ENCODE peak calls at places on chromosome 2, in six cellular contexts. F is GM10248, W is foreskin keratinocyte, J is vagina, N is GM12864, S is GM20000. K is an unnamed sample.
A peak's percentile ranks its signal among the peaks of the same experiment; 100 is the strongest.

GRCh38 chr2:158598856-158599517 is 142.2 kb downstream of the PKP4 start:
- DNase-seq in J (no peak), F (no peak), N (no peak), W (peak; percentile 22), S (no peak), K (no peak)

GRCh38 chr2:239014458-239014857 is 166.6 kb downstream of the TWIST2 start:
- DNase-seq in S (no peak), N (no peak), W (no peak), F (no peak), J (no peak), K (no peak)

GRCh38 chr2:158967731-158968395 is 577 bp upstream of the TANC1 start:
- DNase-seq in S (no peak), W (no peak), J (no peak), F (no peak), N (no peak), K (no peak)

GRCh38 chr2:30689496-30690125 is 117.6 kb downstream of the CAPN13 start:
- DNase-seq in N (no peak), F (no peak), W (no peak), J (peak; percentile 85), S (no peak), K (no peak)

GRCh38 chr2:20567926-20568179 is 83.0 kb downstream of the HS1BP3 start:
- DNase-seq in J (no peak), F (no peak), W (no peak), S (no peak), N (no peak), K (no peak)

GRCh38 chr2:157743051-157743450 is 114.4 kb upstream of the ACVR1C start:
- DNase-seq in S (no peak), N (no peak), W (no peak), F (no peak), J (no peak), K (no peak)

GRCh38 chr2:27809761-27810241 is 38.3 kb downstream of the MRPL33 start:
- DNase-seq in N (no peak), S (no peak), F (no peak), J (no peak), W (peak; percentile 88), K (no peak)

GRCh38 chr2:8151888-8152287 is 530.0 kb upstream of the ID2 start:
- DNase-seq in N (no peak), S (no peak), F (no peak), J (no peak), W (no peak), K (no peak)

GRCh38 chr2:98514879-98515570 is 70.4 kb downstream of the INPP4A start:
- DNase-seq in W (no peak), S (no peak), N (no peak), F (no peak), J (no peak), K (no peak)

GRCh38 chr2:158191076-158191566 is 89.4 kb downstream of the UPP2 start:
- DNase-seq in W (no peak), J (no peak), S (peak; percentile 45), N (peak; percentile 31), F (peak; percentile 24), K (peak; percentile 61)

GRCh38 chr2:216694826-216695217 is 527 bp downstream of the IGFBP5 start:
- DNase-seq in W (no peak), N (no peak), F (no peak), S (no peak), J (no peak), K (no peak)

GRCh38 chr2:15042824-15043223 is 410.3 kb downstream of the LRATD1 start:
- DNase-seq in N (no peak), S (no peak), J (no peak), W (no peak), F (no peak), K (no peak)

GRCh38 chr2:4354678-4355077 is 651.3 kb downstream of the DCDC2C start:
- DNase-seq in N (no peak), S (peak; percentile 14), F (no peak), J (no peak), W (no peak), K (no peak)
- TF ChIP-seq CTCF in N (peak; percentile 35), S (no peak), F (peak; percentile 50), J (no peak), W (no peak), K (peak; percentile 59)

GRCh38 chr2:208820289-208820688 is 413.7 kb downstream of the PTH2R start:
- DNase-seq in F (no peak), W (peak; percentile 7), J (no peak), N (no peak), S (no peak), K (peak; percentile 21)
- TF ChIP-seq CTCF in F (peak; percentile 28), W (peak; percentile 62), J (no peak), N (no peak), S (peak; percentile 21), K (peak; percentile 28)

DNA sequence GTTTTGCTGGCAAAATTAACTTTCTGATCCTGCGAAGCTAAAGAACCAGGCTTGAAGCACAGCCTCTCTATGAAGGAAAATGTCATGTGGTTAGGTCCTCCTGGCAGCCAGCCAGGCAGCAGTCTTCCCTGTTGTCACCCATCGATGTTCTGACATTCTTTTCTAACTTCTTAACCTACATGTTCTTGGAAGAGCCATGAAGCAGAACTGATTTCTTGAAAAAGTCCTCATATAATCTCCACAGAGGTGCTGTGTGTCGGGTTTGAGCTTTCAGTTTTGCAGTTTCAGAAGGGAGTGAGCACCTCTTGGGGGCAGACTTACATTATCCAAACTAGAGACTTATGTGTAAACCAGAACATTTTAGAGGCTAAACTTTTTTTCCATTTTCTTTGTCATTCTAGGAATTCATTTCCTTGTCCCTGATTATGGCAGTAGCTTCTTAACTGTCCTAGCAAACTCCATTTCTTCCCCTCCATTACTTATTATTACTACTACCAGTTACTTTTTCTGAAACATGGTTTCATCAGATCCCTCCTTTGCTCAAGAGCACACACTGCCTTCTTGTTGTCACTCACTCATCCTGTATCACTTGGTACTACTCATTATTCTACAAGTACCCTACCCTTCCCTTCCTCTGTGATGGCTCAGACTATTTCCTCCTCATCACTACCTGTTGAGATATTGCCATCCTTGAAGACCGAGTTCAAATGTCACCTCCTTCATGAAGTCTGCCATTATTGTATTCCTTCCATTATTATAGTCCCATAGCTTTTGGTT is 31.1 kb downstream of the DOK1 start:
- DNase-seq in F (peak; percentile 48), N (no peak), S (peak; percentile 46), J (no peak), W (no peak), K (no peak)
- TF ChIP-seq CTCF in F (peak; percentile 32), N (no peak), S (peak; percentile 27), J (no peak), W (peak; percentile 10), K (no peak)

DNA sequence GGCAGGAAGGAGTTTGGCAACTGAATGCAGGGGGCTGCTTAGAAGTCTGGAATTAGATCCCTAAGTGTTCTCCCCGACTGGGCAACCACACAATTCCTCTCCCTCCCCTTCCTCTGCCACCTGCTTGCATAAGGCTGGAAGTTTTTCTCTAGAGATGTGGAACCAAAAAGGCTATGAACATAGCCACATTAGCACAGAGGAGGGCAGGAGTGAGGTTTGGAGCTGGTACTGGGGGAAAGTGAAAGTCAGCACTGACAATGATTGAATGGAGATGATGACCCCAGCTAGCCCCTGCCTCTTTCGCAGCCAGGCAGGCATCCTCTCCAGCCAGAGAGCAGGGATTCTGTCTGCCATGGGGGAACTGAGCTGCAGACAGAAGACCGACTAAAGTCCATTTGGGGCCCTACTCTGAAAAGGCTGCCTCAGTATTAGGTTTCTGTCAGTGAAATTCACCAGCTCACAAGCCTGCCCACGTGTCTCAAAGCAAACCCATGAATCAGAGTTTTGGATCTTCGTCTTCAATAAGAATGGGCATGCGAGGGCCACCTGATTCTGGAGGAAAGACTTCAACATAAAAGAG is 87.9 kb upstream of the ITGA6 start:
- DNase-seq in S (no peak), F (no peak), N (no peak), J (no peak), W (no peak), K (no peak)
- TF ChIP-seq CTCF in S (no peak), F (no peak), N (no peak), J (no peak), W (peak; percentile 24), K (no peak)

DNA sequence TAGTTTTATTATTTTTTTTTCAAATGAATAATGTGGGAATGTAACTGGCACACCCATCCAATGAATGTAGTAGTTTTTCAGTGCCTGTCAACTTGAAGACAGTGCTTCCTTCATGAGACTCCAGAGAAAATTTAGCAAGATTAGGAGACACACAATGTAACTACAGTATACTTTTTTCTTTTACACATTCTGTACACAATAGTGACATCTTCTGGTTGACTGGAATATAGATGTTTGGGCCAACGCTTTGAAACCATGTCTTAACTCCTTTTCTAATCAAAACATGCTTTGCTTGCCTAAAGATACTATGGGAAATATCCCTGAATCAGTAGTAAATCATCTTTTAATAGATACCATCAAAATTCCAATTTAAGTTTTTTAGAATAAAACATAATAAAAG is 229.5 kb upstream of the ZC3H15 start:
- DNase-seq in S (peak; percentile 18), N (no peak), F (peak; percentile 22), W (peak; percentile 13), J (no peak), K (peak; percentile 10)
- TF ChIP-seq CTCF in S (no peak), N (peak; percentile 47), F (peak; percentile 43), W (peak; percentile 72), J (peak; percentile 30), K (peak; percentile 36)

GRCh38 chr2:70566906-70567305 is 13.3 kb upstream of the TGFA start:
- DNase-seq in J (no peak), W (no peak), S (no peak), F (no peak), N (no peak), K (no peak)
- TF ChIP-seq CTCF in J (no peak), W (no peak), S (no peak), F (no peak), N (no peak), K (no peak)

GRCh38 chr2:10471046-10471571 is 23.0 kb upstream of the ODC1 start:
- DNase-seq in F (no peak), J (no peak), N (no peak), S (no peak), W (no peak), K (no peak)

GRCh38 chr2:10469301-10469700 is 21.2 kb upstream of the ODC1 start:
- DNase-seq in N (no peak), W (no peak), J (no peak), F (no peak), S (no peak), K (no peak)

GRCh38 chr2:10473121-10473756 is 25.1 kb upstream of the ODC1 start:
- DNase-seq in W (no peak), F (no peak), J (no peak), N (no peak), S (no peak), K (no peak)

GRCh38 chr2:10469955-10470568 is 21.9 kb upstream of the ODC1 start:
- DNase-seq in S (no peak), J (no peak), N (no peak), W (no peak), F (no peak), K (no peak)

GRCh38 chr2:10471956-10472355 is 23.8 kb upstream of the ODC1 start:
- DNase-seq in S (no peak), N (no peak), W (no peak), F (no peak), J (no peak), K (no peak)
- TF ChIP-seq CTCF in S (no peak), N (no peak), W (no peak), F (no peak), J (no peak), K (peak; percentile 4)

K was measured in kidney epithelial cell.